ENCODE peak calls at places on chromosomes 7 and 10, in seven cellular contexts. T is A549; Y is B cell; M is cardiac muscle cell; G is MM.1S; Z is activated CD8-positive, alpha-beta T cell treated with anti-CD3 and anti-CD28 coated beads for 36 hours; U is AG04449. S is an unnamed sample.

GRCh38 chr10:86234102-86234501 is 132.5 kb downstream of the GRID1 start:
- DNase-seq in T (no peak), Y (no peak), M (no peak), G (no peak), Z (no peak), U (no peak), S (no peak)

GRCh38 chr7:133709036-133709880 is 417.9 kb upstream of the LRGUK start:
- DNase-seq in T (no peak), Y (no peak), M (no peak), G (no peak), Z (no peak), U (no peak), S (no peak)

GRCh38 chr10:60446855-60447254 is 57.2 kb upstream of the ANK3 start:
- DNase-seq in T (no peak), Y (no peak), M (peak; percentile 36), G (no peak), Z (no peak), U (no peak), S (no peak)

GRCh38 chr10:125151824-125152634 is 8.3 kb downstream of the CTBP2 start:
- DNase-seq in T (no peak), Y (no peak), M (no peak), G (no peak), Z (no peak), U (no peak), S (no peak)

GRCh38 chr10:28077889-28078288 is 79.0 kb upstream of the ODAD2 start:
- DNase-seq in T (no peak), Y (no peak), M (no peak), G (no peak), Z (peak; percentile 9), U (no peak), S (no peak)

GRCh38 chr10:62972103-62972502 is 155.9 kb upstream of the EGR2 start:
- DNase-seq in T (no peak), Y (no peak), M (peak; percentile 48), G (no peak), Z (no peak), U (no peak), S (no peak)

GRCh38 chr10:110395350-110396283 is 90.9 kb upstream of the SMNDC1 start:
- DNase-seq in T (peak; percentile 98), Y (no peak), M (peak; percentile 96), G (peak; percentile 99), Z (peak; percentile 81), U (peak; percentile 77), S (peak; percentile 79)

GRCh38 chr7:66016131-66016461 is 34.1 kb upstream of the GUSB start:
- DNase-seq in T (no peak), Y (no peak), M (peak; percentile 41), G (no peak), Z (no peak), U (no peak), S (no peak)

GRCh38 chr7:30029696-30030095 is 1.5 kb downstream of the PLEKHA8 start:
- DNase-seq in T (no peak), Y (no peak), M (peak; percentile 16), G (peak; percentile 54), Z (peak; percentile 43), U (no peak), S (no peak)

GRCh38 chr7:25894002-25894901 is 257.7 kb upstream of the NFE2L3 start:
- DNase-seq in T (peak; percentile 43), Y (peak; percentile 43), M (peak; percentile 9), G (peak; percentile 77), Z (peak; percentile 50), U (no peak), S (peak; percentile 52)

GRCh38 chr7:129907122-129907741 is 45.5 kb downstream of the UBE2H start:
- DNase-seq in T (no peak), Y (no peak), M (peak; percentile 47), G (no peak), Z (no peak), U (no peak), S (no peak)

GRCh38 chr7:1086588-1087461 is 1.1 kb upstream of the GPER1 start:
- DNase-seq in T (peak; percentile 53), Y (peak; percentile 96), M (peak; percentile 70), G (no peak), Z (peak; percentile 85), U (no peak), S (peak; percentile 90)

GRCh38 chr7:111424768-111425167 is 137.5 kb downstream of the IMMP2L start:
- DNase-seq in T (no peak), Y (no peak), M (no peak), G (no peak), Z (no peak), U (no peak), S (no peak)

GRCh38 chr7:123538189-123538714 is 3.9 kb upstream of the IQUB start:
- DNase-seq in T (peak; percentile 69), Y (no peak), M (peak; percentile 54), G (no peak), Z (no peak), U (peak; percentile 53), S (no peak)

GRCh38 chr10:79202188-79203013 is 133.6 kb downstream of the ZMIZ1 start:
- DNase-seq in T (peak; percentile 57), Y (peak; percentile 49), M (peak; percentile 38), G (peak; percentile 15), Z (peak; percentile 63), U (no peak), S (peak; percentile 65)

GRCh38 chr7:45920543-45921380 is at the start of gene IGFBP3:
- DNase-seq in T (peak; percentile 60), Y (no peak), M (peak; percentile 73), G (peak; percentile 76), Z (no peak), U (no peak), S (no peak)

GRCh38 chr7:54336800-54337199 is 205.4 kb upstream of the VSTM2A start:
- DNase-seq in T (no peak), Y (no peak), M (no peak), G (peak; percentile 28), Z (no peak), U (no peak), S (no peak)

GRCh38 chr10:96632974-96633373 is 46.2 kb upstream of the TM9SF3 start:
- DNase-seq in T (no peak), Y (no peak), M (no peak), G (no peak), Z (no peak), U (no peak), S (no peak)
- TF ChIP-seq CTCF in T (no peak), Y (no peak), M (no peak), G (no peak), Z (no peak), U (no peak), S (no peak)

GRCh38 chr7:90244909-90245841 is at the start of gene CFAP69:
- DNase-seq in T (peak; percentile 89), Y (peak; percentile 86), M (peak; percentile 92), G (peak; percentile 88), Z (peak; percentile 92), U (no peak), S (peak; percentile 89)
- TF ChIP-seq CTCF in T (no peak), Y (no peak), M (peak; percentile 30), G (peak; percentile 19), Z (no peak), U (peak; percentile 53), S (no peak)

GRCh38 chr10:128280271-128280670 is 154.0 kb upstream of the MKI67 start:
- DNase-seq in T (no peak), Y (no peak), M (no peak), G (no peak), Z (peak; percentile 25), U (no peak), S (no peak)
- TF ChIP-seq CTCF in T (no peak), Y (no peak), M (no peak), G (no peak), Z (no peak), U (no peak), S (no peak)

GRCh38 chr7:40680657-40681056 is 545.9 kb downstream of the SUGCT start:
- DNase-seq in T (peak; percentile 22), Y (no peak), M (peak; percentile 40), G (peak; percentile 40), Z (peak; percentile 3), U (no peak), S (no peak)
- TF ChIP-seq CTCF in T (no peak), Y (peak; percentile 58), M (peak; percentile 52), G (peak; percentile 51), Z (peak; percentile 58), U (peak; percentile 22), S (no peak)

GRCh38 chr7:136009488-136010079 is 32.4 kb upstream of the MTPN start:
- DNase-seq in T (peak; percentile 49), Y (no peak), M (peak; percentile 68), G (peak; percentile 51), Z (no peak), U (no peak), S (peak; percentile 22)
- TF ChIP-seq CTCF in T (peak; percentile 84), Y (peak; percentile 91), M (peak; percentile 55), G (peak; percentile 89), Z (peak; percentile 91), U (peak; percentile 39), S (peak; percentile 60)

GRCh38 chr10:89476676-89477075 is 58.7 kb downstream of the SLC16A12 start:
- DNase-seq in T (peak; percentile 14), Y (no peak), M (peak; percentile 43), G (no peak), Z (no peak), U (no peak), S (no peak)
- TF ChIP-seq CTCF in T (no peak), Y (no peak), M (no peak), G (no peak), Z (no peak), U (no peak), S (no peak)

GRCh38 chr7:47143344-47143743 is 438.6 kb downstream of the TNS3 start:
- DNase-seq in T (no peak), Y (no peak), M (peak; percentile 58), G (no peak), Z (no peak), U (peak; percentile 42), S (no peak)
- TF ChIP-seq CTCF in T (no peak), Y (no peak), M (no peak), G (no peak), Z (no peak), U (no peak), S (no peak)

DNA sequence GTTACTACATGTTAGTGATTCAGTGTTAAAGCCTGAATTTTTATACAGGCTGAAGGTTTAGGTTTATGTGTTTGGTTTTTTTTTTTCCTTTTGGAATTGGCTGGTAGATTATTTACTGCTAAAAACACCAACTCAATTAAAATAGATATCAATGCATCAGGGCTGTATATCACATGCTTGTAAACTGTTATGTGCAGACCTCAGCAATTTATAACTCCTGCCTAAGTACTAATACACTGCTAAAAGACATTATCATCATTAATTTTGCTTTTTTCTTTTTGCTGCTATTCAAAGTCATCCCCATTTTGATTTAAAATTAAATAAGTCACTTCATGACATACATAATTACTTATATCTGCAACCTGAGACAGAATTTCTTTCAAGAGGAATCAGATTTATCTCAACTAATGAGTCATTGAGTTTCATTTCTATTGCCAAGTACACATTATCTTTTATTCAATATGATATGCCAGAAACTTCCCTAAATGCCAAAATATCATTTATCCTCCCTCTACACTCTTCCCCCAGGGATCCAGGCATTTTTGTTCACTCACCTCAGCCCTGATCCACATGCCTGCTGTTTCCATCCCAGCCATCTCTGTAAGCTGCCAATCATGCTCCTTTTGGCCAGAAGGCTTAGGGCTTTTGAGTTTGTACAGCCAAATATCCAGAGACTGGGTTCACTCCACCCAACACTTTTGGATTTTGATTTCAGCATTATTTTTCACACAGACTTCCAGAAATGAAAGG is 98.5 kb downstream of the POLR1F start:
- DNase-seq in T (no peak), Y (no peak), M (peak; percentile 7), G (no peak), Z (no peak), U (no peak), S (no peak)
- TF ChIP-seq CTCF in T (no peak), Y (no peak), M (no peak), G (no peak), Z (no peak), U (no peak), S (no peak)

GRCh38 chr7:101235050-101235449 is 2.6 kb downstream of the CLDN15 start:
- DNase-seq in T (peak; percentile 36), Y (no peak), M (no peak), G (no peak), Z (no peak), U (no peak), S (no peak)
- TF ChIP-seq CTCF in T (peak; percentile 35), Y (no peak), M (peak; percentile 38), G (peak; percentile 35), Z (peak; percentile 38), U (peak; percentile 13), S (peak; percentile 24)

S was measured in GM10248.